ENCODE peak calls at places on chromosomes 7 and 10, in ten cellular contexts. B is ascending aorta, Z is Peyer's patch, U is WERI-Rb-1, R is stomach, T is AG04450, K is sigmoid colon, S is GM12865, Y is keratinocyte, N is transverse colon. H is an unnamed sample.

GRCh38 chr10:10773109-10773508 is 244.6 kb upstream of the CELF2 start:
- DNase-seq in B (no peak), Z (no peak), U (no peak), R (no peak), T (no peak), K (no peak), S (no peak), Y (no peak), N (no peak), H (no peak)

GRCh38 chr7:118583651-118584050 is 359.1 kb downstream of the ANKRD7 start:
- DNase-seq in B (no peak), Z (no peak), U (no peak), R (no peak), T (no peak), K (no peak), S (no peak), Y (no peak), N (no peak), H (no peak)

GRCh38 chr10:69317175-69318086 is 39.1 kb downstream of the HK1 start:
- DNase-seq in B (no peak), Z (no peak), U (peak), R (no peak), T (no peak), K (no peak), S (peak), Y (no peak), N (no peak), H (no peak)

GRCh38 chr7:99131290-99131689 is 12.6 kb downstream of the SMURF1 start:
- DNase-seq in B (no peak), Z (no peak), U (no peak), R (no peak), T (no peak), K (no peak), S (no peak), Y (no peak), N (no peak), H (no peak)

GRCh38 chr10:78831457-78831856 is 237.3 kb upstream of the ZMIZ1 start:
- DNase-seq in B (no peak), Z (no peak), U (no peak), R (no peak), T (no peak), K (no peak), S (no peak), Y (no peak), N (no peak), H (no peak)

GRCh38 chr7:98868450-98868849 is 1.4 kb downstream of the TMEM130 start:
- DNase-seq in B (no peak), Z (no peak), U (no peak), R (no peak), T (no peak), K (no peak), S (no peak), Y (no peak), N (no peak), H (no peak)

GRCh38 chr7:25968205-25968993 is 183.6 kb upstream of the NFE2L3 start:
- DNase-seq in B (no peak), Z (no peak), U (no peak), R (peak), T (no peak), K (no peak), S (peak), Y (no peak), N (peak), H (no peak)

GRCh38 chr7:84058311-84059076 is 136.1 kb downstream of the SEMA3A start:
- DNase-seq in B (no peak), Z (no peak), U (no peak), R (no peak), T (peak), K (no peak), S (peak), Y (no peak), N (no peak), H (no peak)

GRCh38 chr10:112562803-112563663 is 116.0 kb downstream of the VTI1A start:
- DNase-seq in B (no peak), Z (no peak), U (no peak), R (no peak), T (no peak), K (no peak), S (no peak), Y (no peak), N (no peak), H (no peak)

GRCh38 chr7:26598867-26599266 is 265.5 kb downstream of the SKAP2 start:
- DNase-seq in B (no peak), Z (no peak), U (no peak), R (no peak), T (no peak), K (no peak), S (no peak), Y (no peak), N (no peak), H (no peak)

GRCh38 chr7:1176891-1177373 is 16.9 kb upstream of the ZFAND2A start:
- DNase-seq in B (no peak), Z (peak), U (peak), R (peak), T (no peak), K (no peak), S (peak), Y (no peak), N (peak), H (no peak)

GRCh38 chr10:33241351-33241750 is 93.1 kb downstream of the NRP1 start:
- DNase-seq in B (no peak), Z (no peak), U (no peak), R (no peak), T (no peak), K (no peak), S (no peak), Y (no peak), N (no peak), H (no peak)

GRCh38 chr7:121624922-121625321 is 228.8 kb upstream of the FAM3C start:
- DNase-seq in B (no peak), Z (no peak), U (no peak), R (no peak), T (no peak), K (peak), S (no peak), Y (no peak), N (no peak), H (no peak)

DNA sequence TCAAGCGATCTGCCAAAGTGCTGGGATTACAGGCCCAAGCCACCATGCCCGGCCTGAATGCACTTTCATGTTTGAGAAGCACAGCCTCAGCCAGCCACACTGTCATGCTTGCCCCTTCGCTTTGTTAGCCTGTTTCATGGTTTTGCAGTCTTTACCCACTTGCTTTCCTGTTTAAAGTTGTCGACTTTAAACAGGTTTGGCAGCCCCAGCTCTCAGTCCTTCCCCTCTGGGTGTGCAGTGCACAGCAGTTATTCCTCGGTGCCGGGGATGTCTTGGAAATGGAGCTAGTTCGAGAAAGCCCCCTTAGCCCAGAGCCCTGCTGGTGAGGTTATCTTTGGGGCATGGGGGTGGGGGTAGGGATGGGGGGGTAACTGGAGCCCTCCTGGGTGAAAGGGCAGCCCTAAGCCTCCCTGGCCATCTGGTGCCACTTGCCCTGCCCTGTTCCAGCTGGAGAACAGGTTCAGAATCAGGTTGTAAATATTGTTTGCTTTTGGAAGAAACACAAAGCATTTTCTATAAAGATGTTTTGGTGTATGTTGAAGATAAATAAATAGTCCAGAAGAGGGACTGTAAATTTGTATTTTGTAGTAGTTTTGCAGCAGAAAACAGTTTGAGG is 14.8 kb downstream of the TSPAN14 start:
- DNase-seq in B (no peak), Z (no peak), U (peak), R (no peak), T (no peak), K (no peak), S (no peak), Y (no peak), N (no peak), H (no peak)
- H3K4me3 ChIP-seq in B (no peak), Z (no peak), U (no peak), R (no peak), T (no peak), K (no peak), S (no peak), Y (no peak), N (no peak), H (no peak)

GRCh38 chr7:51428226-51428887 is 111.7 kb upstream of the COBL start:
- DNase-seq in B (no peak), Z (no peak), U (peak), R (no peak), T (no peak), K (no peak), S (no peak), Y (no peak), N (peak), H (no peak)
- TF ChIP-seq CTCF in B (no peak), Z (peak), U (peak), R (no peak), T (no peak), K (no peak), S (no peak), Y (peak), N (peak), H (no peak)

GRCh38 chr10:59175538-59176240 is 754 bp upstream of the PHYHIPL start:
- DNase-seq in B (no peak), Z (no peak), U (peak), R (no peak), T (no peak), K (no peak), S (peak), Y (no peak), N (no peak), H (no peak)
- H3K4me3 ChIP-seq in B (peak), Z (peak), U (peak), R (peak), T (no peak), K (peak), S (peak), Y (no peak), N (peak), H (peak)

GRCh38 chr7:152144557-152145245 is 119.2 kb downstream of the GALNT11 start:
- DNase-seq in B (no peak), Z (no peak), U (no peak), R (no peak), T (no peak), K (no peak), S (no peak), Y (no peak), N (no peak), H (no peak)

GRCh38 chr7:152149363-152149762 is 123.9 kb downstream of the GALNT11 start:
- DNase-seq in B (no peak), Z (no peak), U (no peak), R (no peak), T (no peak), K (no peak), S (no peak), Y (no peak), N (no peak), H (no peak)

GRCh38 chr7:152148706-152149105 is 123.2 kb downstream of the GALNT11 start:
- DNase-seq in B (no peak), Z (no peak), U (no peak), R (no peak), T (no peak), K (no peak), S (no peak), Y (no peak), N (no peak), H (no peak)

GRCh38 chr7:152142976-152143665 is 117.6 kb downstream of the GALNT11 start:
- DNase-seq in B (no peak), Z (no peak), U (no peak), R (no peak), T (no peak), K (no peak), S (no peak), Y (no peak), N (no peak), H (no peak)

GRCh38 chr7:152145853-152146466 is 120.5 kb downstream of the GALNT11 start:
- DNase-seq in B (no peak), Z (no peak), U (peak), R (no peak), T (peak), K (no peak), S (peak), Y (no peak), N (peak), H (peak)
- TF ChIP-seq CTCF in B (peak), Z (peak), U (peak), R (peak), T (peak), K (no peak), S (peak), Y (peak), N (peak), H (peak)

GRCh38 chr7:100965051-100965722 is 4.2 kb upstream of the MUC12 start:
- DNase-seq in B (no peak), Z (no peak), U (no peak), R (no peak), T (no peak), K (no peak), S (no peak), Y (no peak), N (no peak), H (no peak)
- H3K4me3 ChIP-seq in B (peak), Z (no peak), U (no peak), R (no peak), T (no peak), K (peak), S (no peak), Y (no peak), N (peak), H (no peak)

GRCh38 chr10:31646519-31646918 is 282.1 kb downstream of the ARHGAP12 start:
- DNase-seq in B (no peak), Z (no peak), U (no peak), R (no peak), T (no peak), K (no peak), S (no peak), Y (no peak), N (no peak), H (no peak)

GRCh38 chr10:31648966-31649365 is 279.7 kb downstream of the ARHGAP12 start:
- DNase-seq in B (no peak), Z (no peak), U (no peak), R (no peak), T (no peak), K (no peak), S (no peak), Y (no peak), N (no peak), H (no peak)

GRCh38 chr10:31647861-31648260 is 280.8 kb downstream of the ARHGAP12 start:
- DNase-seq in B (no peak), Z (no peak), U (no peak), R (no peak), T (no peak), K (no peak), S (no peak), Y (no peak), N (no peak), H (no peak)

GRCh38 chr10:31652038-31652437 is 276.6 kb downstream of the ARHGAP12 start:
- DNase-seq in B (no peak), Z (no peak), U (no peak), R (no peak), T (no peak), K (no peak), S (no peak), Y (no peak), N (no peak), H (no peak)

GRCh38 chr10:31650010-31650409 is 278.6 kb downstream of the ARHGAP12 start:
- DNase-seq in B (peak), Z (no peak), U (no peak), R (no peak), T (peak), K (peak), S (no peak), Y (no peak), N (peak), H (peak)
- TF ChIP-seq CTCF in B (no peak), Z (no peak), U (no peak), R (no peak), T (no peak), K (no peak), S (no peak), Y (no peak), N (no peak), H (no peak)

GRCh38 chr7:115300228-115300870 is 378.5 kb downstream of the MDFIC start:
- DNase-seq in B (no peak), Z (no peak), U (no peak), R (no peak), T (peak), K (no peak), S (no peak), Y (no peak), N (no peak), H (peak)

GRCh38 chr7:115292381-115292780 is 370.5 kb downstream of the MDFIC start:
- DNase-seq in B (no peak), Z (no peak), U (no peak), R (no peak), T (no peak), K (no peak), S (no peak), Y (no peak), N (no peak), H (no peak)

GRCh38 chr7:115299379-115300038 is 377.6 kb downstream of the MDFIC start:
- DNase-seq in B (no peak), Z (no peak), U (no peak), R (no peak), T (no peak), K (no peak), S (no peak), Y (no peak), N (no peak), H (no peak)

GRCh38 chr7:115293628-115294236 is 371.8 kb downstream of the MDFIC start:
- DNase-seq in B (no peak), Z (no peak), U (no peak), R (no peak), T (no peak), K (no peak), S (no peak), Y (no peak), N (no peak), H (no peak)

GRCh38 chr7:115297651-115298050 is 375.8 kb downstream of the MDFIC start:
- DNase-seq in B (no peak), Z (no peak), U (no peak), R (peak), T (no peak), K (no peak), S (no peak), Y (peak), N (peak), H (peak)
- H3K4me3 ChIP-seq in B (no peak), Z (no peak), U (no peak), R (no peak), T (no peak), K (no peak), S (no peak), Y (no peak), N (no peak), H (no peak)